ENCODE peak calls at places on chromosomes 2 and 18, in seven cellular contexts. C is A549, Y is prostate gland, W is ovary, E is NB4, U is stomach, B is GM12878. P is an unnamed sample.

GRCh38 chr2:137570484-137570883 is 393.8 kb upstream of the HNMT start:
- DNase-seq in C (no peak), E (no peak), W (no peak), B (no peak), Y (no peak), U (no peak), P (no peak)

GRCh38 chr2:26605195-26605968 is 35.8 kb downstream of the CIB4 start:
- DNase-seq in U (no peak), Y (peak), B (peak), E (peak), C (peak), W (peak), P (no peak)

GRCh38 chr2:26249625-26250024 is 4.9 kb downstream of the HADHB start:
- DNase-seq in Y (no peak), E (no peak), U (no peak), C (no peak), B (no peak), W (no peak), P (no peak)

GRCh38 chr2:234556848-234557573 is 60.1 kb upstream of the ARL4C start:
- DNase-seq in U (peak), B (no peak), Y (peak), W (no peak), E (no peak), C (peak), P (no peak)

GRCh38 chr2:30349691-30350090 is 97.4 kb upstream of the LCLAT1 start:
- DNase-seq in E (no peak), B (no peak), W (no peak), U (no peak), Y (no peak), C (no peak), P (no peak)

GRCh38 chr2:160635488-160635887 is 141.9 kb upstream of the RBMS1 start:
- DNase-seq in C (no peak), E (no peak), B (no peak), W (no peak), U (no peak), Y (no peak), P (peak)

GRCh38 chr2:192645811-192646598 is 451.3 kb upstream of the TMEFF2 start:
- DNase-seq in Y (no peak), W (no peak), E (no peak), U (no peak), B (no peak), C (no peak), P (no peak)

GRCh38 chr2:38245114-38245641 is 131.9 kb downstream of the ATL2 start:
- DNase-seq in B (no peak), W (no peak), U (no peak), Y (peak), E (no peak), C (no peak), P (no peak)

GRCh38 chr2:237434916-237435315 is 21.0 kb upstream of the COL6A3 start:
- DNase-seq in U (no peak), B (no peak), E (peak), W (no peak), Y (no peak), C (no peak), P (no peak)

GRCh38 chr2:237431856-237432255 is 17.9 kb upstream of the COL6A3 start:
- DNase-seq in B (no peak), E (no peak), W (no peak), C (no peak), Y (no peak), U (no peak), P (no peak)

GRCh38 chr2:237431372-237431771 is 17.4 kb upstream of the COL6A3 start:
- DNase-seq in B (no peak), Y (no peak), E (no peak), U (no peak), W (no peak), C (no peak), P (no peak)

GRCh38 chr2:237433920-237434319 is 20.0 kb upstream of the COL6A3 start:
- DNase-seq in B (no peak), U (no peak), Y (no peak), E (no peak), C (no peak), W (no peak), P (no peak)

DNA sequence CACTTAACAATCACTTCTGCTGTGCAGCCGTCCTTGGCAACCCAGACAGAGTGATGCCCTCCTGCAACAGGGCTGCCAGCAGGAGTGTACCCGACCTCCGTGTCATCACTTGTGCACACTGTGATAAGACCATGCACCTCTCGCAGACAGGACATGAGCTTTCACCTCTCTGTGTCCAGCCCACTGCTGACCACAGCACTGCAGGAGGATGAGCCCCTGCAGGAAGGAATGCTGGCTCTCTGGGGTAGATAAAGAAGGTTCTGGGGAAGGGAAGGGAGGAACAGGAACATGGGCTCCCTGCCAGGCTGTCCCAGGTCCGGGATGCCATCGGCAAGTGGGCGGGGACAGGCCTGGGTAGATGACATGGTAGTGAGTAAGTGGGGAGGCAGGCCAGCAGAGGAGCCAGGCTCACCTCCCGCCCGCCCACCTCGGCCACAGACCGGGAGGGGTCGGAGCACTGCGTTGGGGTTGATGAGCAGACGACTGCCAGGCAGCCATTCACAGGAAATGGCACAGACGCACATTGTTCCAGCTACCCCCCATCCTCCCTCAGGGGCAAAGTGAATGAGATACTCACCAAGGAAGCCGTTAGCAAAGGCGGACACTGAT is 18.6 kb upstream of the COL6A3 start:
- DNase-seq in W (no peak), B (no peak), E (no peak), U (no peak), C (peak), Y (no peak), P (no peak)
- TF ChIP-seq CTCF in W (no peak), B (no peak), E (no peak), U (no peak), C (no peak), Y (no peak), P (no peak)

DNA sequence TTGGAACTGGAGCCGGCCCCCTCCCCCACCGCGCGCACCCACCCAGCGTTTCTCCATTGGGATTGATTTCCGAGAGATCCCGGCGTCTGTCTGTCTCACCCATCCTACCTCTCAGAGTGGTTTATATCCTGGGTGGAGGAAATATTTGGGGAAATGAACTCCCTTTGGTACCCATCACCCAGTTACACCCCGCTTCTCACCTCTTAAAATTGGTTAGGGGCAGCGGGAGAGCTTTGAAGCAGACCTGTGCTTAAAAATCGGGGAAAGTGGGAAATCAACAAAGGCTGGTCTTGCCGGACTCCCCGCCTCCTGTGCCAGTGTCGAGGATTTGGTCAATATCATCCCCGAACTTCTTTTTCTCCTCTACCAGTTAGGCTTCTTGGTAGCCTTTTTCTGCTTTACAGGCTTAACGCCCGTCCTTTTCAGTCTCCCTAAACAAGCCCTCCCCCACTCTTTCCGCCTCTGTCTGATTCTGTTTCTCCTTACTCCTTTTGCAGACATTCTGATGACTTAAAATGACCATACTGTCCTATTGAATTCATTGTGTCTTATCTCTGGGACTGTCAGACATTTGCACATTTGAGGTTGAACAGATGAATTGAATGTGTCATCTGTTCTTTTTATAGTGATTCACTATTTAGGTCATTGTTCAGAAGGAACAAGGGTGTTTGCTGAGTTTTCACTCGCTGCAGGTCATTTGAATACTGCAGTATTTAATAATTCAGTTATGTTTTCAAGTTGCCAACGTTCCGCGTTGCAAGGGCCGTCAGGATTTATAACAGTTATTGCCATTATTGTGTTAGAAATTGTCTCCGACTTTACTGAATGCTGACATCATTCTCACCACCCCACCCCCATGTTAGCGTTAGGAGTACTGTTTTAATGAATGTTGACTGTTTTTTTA is 934 bp downstream of the ITGAV start:
- DNase-seq in Y (peak), U (no peak), W (no peak), C (peak), B (no peak), E (peak), P (no peak)
- TF ChIP-seq POLR2A in Y (no peak), U (no peak), W (no peak), C (no peak), B (no peak), E (no peak), P (no peak)

GRCh38 chr18:72651033-72651432 is 106.9 kb upstream of the CBLN2 start:
- DNase-seq in U (no peak), E (no peak), C (no peak), Y (no peak), W (no peak), B (no peak), P (no peak)

GRCh38 chr18:72648079-72648478 is 103.9 kb upstream of the CBLN2 start:
- DNase-seq in Y (no peak), E (no peak), W (no peak), C (no peak), U (no peak), B (no peak), P (no peak)

DNA sequence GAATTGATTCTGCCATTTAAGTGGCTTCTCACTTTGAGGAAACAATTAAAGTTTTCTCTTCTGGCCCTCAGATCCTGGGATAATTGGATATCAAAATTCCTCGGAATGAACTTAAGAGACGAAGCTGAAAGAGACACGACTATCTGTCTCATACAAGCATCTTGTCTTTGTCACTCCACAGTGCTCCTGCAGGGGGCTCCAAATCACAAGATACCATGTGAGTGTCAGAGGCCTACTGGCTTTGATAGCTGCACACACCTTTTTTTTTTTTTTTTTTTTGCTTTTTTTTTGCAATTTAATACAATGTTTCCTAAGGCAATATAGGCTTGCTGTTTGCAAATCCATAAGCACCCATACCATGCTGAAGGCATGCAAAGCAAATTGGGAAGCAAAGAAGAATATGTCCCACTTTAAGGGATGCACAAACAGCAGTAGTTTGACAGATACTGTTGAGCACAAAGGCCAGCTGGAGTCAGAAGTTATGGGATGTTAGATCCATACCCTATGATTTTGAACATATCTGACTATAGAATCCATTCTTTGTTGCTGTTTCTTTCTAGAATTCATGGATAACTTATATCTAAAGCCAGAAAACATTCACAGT is 109.0 kb upstream of the CBLN2 start:
- DNase-seq in U (no peak), E (peak), W (no peak), Y (no peak), B (no peak), C (peak), P (no peak)
- TF ChIP-seq CTCF in U (no peak), E (peak), W (no peak), Y (no peak), B (peak), C (no peak), P (peak)

DNA sequence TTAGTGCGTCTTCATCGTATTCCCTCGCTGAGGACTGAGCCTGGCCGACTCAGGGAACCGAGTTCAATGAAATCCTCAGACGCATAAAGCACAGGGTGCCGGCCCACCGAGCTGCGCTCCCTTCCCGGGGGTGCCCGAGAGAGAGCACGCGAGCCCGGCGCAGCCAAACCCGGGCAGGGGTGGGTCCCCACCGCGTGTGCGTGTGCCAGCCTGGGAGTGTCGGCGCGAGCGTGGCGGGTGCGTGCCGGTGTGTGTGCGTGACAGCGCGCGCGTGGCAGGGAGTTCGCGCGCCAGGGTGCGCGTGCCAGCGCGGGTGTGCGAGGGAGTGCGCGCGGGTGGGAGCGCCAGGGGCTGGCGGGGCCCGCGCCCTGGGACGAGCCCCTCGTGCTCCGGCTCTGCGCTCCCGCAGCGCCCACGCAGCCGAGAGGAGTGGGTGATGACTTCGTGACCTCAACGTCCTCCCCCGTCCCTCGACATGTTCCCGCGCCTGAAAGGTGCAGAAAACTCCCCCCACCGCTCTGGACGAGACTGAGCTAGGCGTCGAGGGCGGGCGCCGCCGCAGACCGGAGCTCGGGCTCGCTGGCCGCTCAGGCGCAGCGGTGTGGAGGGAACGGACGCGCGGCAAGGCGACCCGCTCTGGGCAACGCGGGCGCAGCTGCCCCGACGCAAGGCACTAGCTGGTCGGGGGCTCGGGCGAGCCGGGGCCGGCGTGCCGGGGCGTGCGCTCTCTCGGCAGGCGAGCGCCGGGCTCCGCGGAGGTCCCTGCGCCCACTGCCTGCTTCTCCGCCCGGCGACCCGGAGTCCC is 583.0 kb downstream of the ZEB2 start:
- DNase-seq in C (peak), Y (no peak), B (no peak), W (peak), E (peak), U (peak), P (peak)
- TF ChIP-seq POLR2A in C (no peak), Y (no peak), B (no peak), W (peak), E (no peak), U (no peak), P (no peak)

GRCh38 chr2:201362396-201362795 is 5.3 kb upstream of the FLACC1 start:
- DNase-seq in B (no peak), Y (no peak), E (no peak), W (no peak), C (no peak), U (no peak), P (no peak)
- TF ChIP-seq CTCF in B (no peak), Y (no peak), E (no peak), W (no peak), C (no peak), U (no peak), P (no peak)

P was measured in heart left ventricle.